ENCODE peak calls at places on chromosomes 12 and 14, in four cellular contexts. T, P, O and A are unnamed samples.

GRCh38 chr14:76280221-76280620 is 95.7 kb upstream of the ESRRB start:
- DNase-seq in T (no peak), P (no peak), O (no peak), A (no peak)

GRCh38 chr12:32240833-32241232 is 134.2 kb downstream of the BICD1 start:
- DNase-seq in T (no peak), P (no peak), O (no peak), A (no peak)

GRCh38 chr12:19760611-19761010 is 321.3 kb downstream of the AEBP2 start:
- DNase-seq in T (no peak), P (no peak), O (no peak), A (no peak)

GRCh38 chr14:45587142-45587541 is 334.1 kb upstream of the MIS18BP1 start:
- DNase-seq in T (no peak), P (no peak), O (no peak), A (no peak)

GRCh38 chr12:56885316-56885715 is 48.9 kb downstream of the SDR9C7 start:
- DNase-seq in T (no peak), P (no peak), O (no peak), A (no peak)

GRCh38 chr12:49881400-49882247 is 22.1 kb downstream of the FAIM2 start:
- DNase-seq in T (peak), P (no peak), O (no peak), A (no peak)

GRCh38 chr14:30928462-30928861 is 54.1 kb downstream of the COCH start:
- DNase-seq in T (no peak), P (no peak), O (no peak), A (no peak)

GRCh38 chr12:1574863-1575254 is 19.5 kb downstream of the FBXL14 start:
- DNase-seq in T (no peak), P (no peak), O (no peak), A (no peak)

GRCh38 chr12:63419119-63419518 is 249.2 kb downstream of the DPY19L2 start:
- DNase-seq in T (no peak), P (no peak), O (no peak), A (no peak)

GRCh38 chr12:106602071-106602470 is 19.3 kb downstream of the RFX4 start:
- DNase-seq in T (no peak), P (no peak), O (no peak), A (no peak)

GRCh38 chr14:100972134-100972905 is 68.8 kb upstream of the RTL1 start:
- DNase-seq in T (no peak), P (no peak), O (no peak), A (no peak)